ENCODE peak calls at places on chromosomes 1 and 21, in nine cellular contexts. H is GM06990, G is AG10803, E is cardiac muscle cell, R is GM12865, Q is choroid plexus epithelial cell, Y is breast epithelium, C is fibroblast of mammary gland, A is GM23338. D is an unnamed sample.
A peak's percentile ranks its signal among the peaks of the same experiment; 100 is the strongest.

GRCh38 chr1:70966018-70966638 is 81.5 kb downstream of the PTGER3 start:
- DNase-seq in H (no peak), G (peak; percentile 12), E (no peak), R (peak; percentile 23), Q (peak; percentile 18), Y (no peak), C (peak; percentile 25), A (peak; percentile 14), D (peak; percentile 1)

GRCh38 chr1:247448107-247448778 is 9.7 kb downstream of the OR2B11 start:
- DNase-seq in H (peak; percentile 73), G (peak; percentile 55), E (peak; percentile 63), R (peak; percentile 41), Q (peak; percentile 67), Y (peak; percentile 65), C (peak; percentile 51), A (peak; percentile 90), D (peak; percentile 75)

GRCh38 chr1:6601049-6601864 is 1.4 kb downstream of the KLHL21 start:
- DNase-seq in H (peak; percentile 56), G (peak; percentile 91), E (peak; percentile 82), R (peak; percentile 77), Q (peak; percentile 95), Y (peak; percentile 78), C (peak; percentile 99), A (peak; percentile 67), D (peak; percentile 91)

GRCh38 chr1:17565551-17565971 is 26.1 kb downstream of the ARHGEF10L start:
- DNase-seq in H (no peak), G (no peak), E (peak; percentile 22), R (no peak), Q (no peak), Y (no peak), C (no peak), A (peak; percentile 73), D (no peak)

GRCh38 chr21:45294509-45295291 is 7.0 kb upstream of the POFUT2 start:
- DNase-seq in H (no peak), G (peak; percentile 95), E (peak; percentile 66), R (no peak), Q (peak; percentile 100), Y (peak; percentile 54), C (peak; percentile 99), A (peak; percentile 61), D (peak; percentile 100)

GRCh38 chr1:189424746-189425331 is 1052.8 kb downstream of the BRINP3 start:
- DNase-seq in H (no peak), G (no peak), E (no peak), R (no peak), Q (peak; percentile 7), Y (no peak), C (no peak), A (no peak), D (no peak)

GRCh38 chr1:22018583-22019559 is 17.4 kb downstream of the CELA3A start:
- DNase-seq in H (no peak), G (peak; percentile 90), E (no peak), R (peak; percentile 71), Q (peak; percentile 92), Y (no peak), C (peak; percentile 97), A (peak; percentile 42), D (peak; percentile 87)

GRCh38 chr1:193919827-193920226 is 733.4 kb upstream of the B3GALT2 start:
- DNase-seq in H (no peak), G (no peak), E (no peak), R (no peak), Q (peak; percentile 47), Y (no peak), C (no peak), A (no peak), D (peak; percentile 10)

GRCh38 chr1:78284354-78284753 is 206.4 kb upstream of the PTGFR start:
- DNase-seq in H (no peak), G (peak; percentile 62), E (no peak), R (no peak), Q (peak; percentile 52), Y (no peak), C (peak; percentile 26), A (no peak), D (no peak)

GRCh38 chr1:70072239-70072751 is 133.1 kb downstream of the LRRC40 start:
- DNase-seq in H (no peak), G (peak; percentile 65), E (no peak), R (no peak), Q (peak; percentile 79), Y (no peak), C (peak; percentile 72), A (no peak), D (peak; percentile 68)

GRCh38 chr1:220426989-220427388 is 100.9 kb upstream of the MARK1 start:
- DNase-seq in H (no peak), G (no peak), E (no peak), R (no peak), Q (no peak), Y (no peak), C (peak; percentile 40), A (no peak), D (no peak)

GRCh38 chr21:28523367-28523766 is 469.3 kb downstream of the LTN1 start:
- DNase-seq in H (no peak), G (no peak), E (no peak), R (no peak), Q (no peak), Y (no peak), C (peak; percentile 49), A (no peak), D (no peak)

GRCh38 chr1:245987997-245988392 is 519.1 kb downstream of the SMYD3 start:
- DNase-seq in H (no peak), G (no peak), E (no peak), R (no peak), Q (no peak), Y (no peak), C (no peak), A (no peak), D (no peak)

GRCh38 chr1:227032396-227032795 is 92.3 kb downstream of the COQ8A start:
- DNase-seq in H (no peak), G (no peak), E (no peak), R (no peak), Q (no peak), Y (no peak), C (no peak), A (peak; percentile 47), D (no peak)

GRCh38 chr1:28449904-28450303 is 55.9 kb upstream of the RCC1 start:
- DNase-seq in H (peak; percentile 28), G (no peak), E (no peak), R (peak; percentile 62), Q (no peak), Y (no peak), C (peak; percentile 23), A (no peak), D (peak; percentile 71)

GRCh38 chr21:42847051-42847707 is 32.2 kb downstream of the WDR4 start:
- DNase-seq in H (no peak), G (no peak), E (no peak), R (no peak), Q (no peak), Y (no peak), C (no peak), A (no peak), D (no peak)

GRCh38 chr1:2127181-2128145 is 67.1 kb downstream of the FAAP20 start:
- DNase-seq in H (no peak), G (no peak), E (no peak), R (no peak), Q (no peak), Y (no peak), C (no peak), A (no peak), D (no peak)

GRCh38 chr1:34270181-34270580 is 93.5 kb downstream of the C1orf94 start:
- DNase-seq in H (no peak), G (no peak), E (no peak), R (no peak), Q (no peak), Y (no peak), C (no peak), A (no peak), D (no peak)
- H3K4me3 ChIP-seq in H (no peak overlapping the region), G (no peak overlapping the region), E (no peak overlapping the region), R (no peak overlapping the region), Q (no peak overlapping the region), Y (no peak overlapping the region), C (no peak overlapping the region), A (no peak overlapping the region), D (no peak overlapping the region)

GRCh38 chr1:63973005-63973419 is 199.2 kb downstream of the ROR1 start:
- DNase-seq in H (no peak), G (no peak), E (no peak), R (no peak), Q (no peak), Y (no peak), C (peak; percentile 54), A (peak; percentile 62), D (no peak)
- TF ChIP-seq CTCF in H (no peak), G (no peak), E (no peak), R (no peak), Q (no peak), Y (no peak), C (no peak), A (peak; percentile 7), D (no peak)

DNA sequence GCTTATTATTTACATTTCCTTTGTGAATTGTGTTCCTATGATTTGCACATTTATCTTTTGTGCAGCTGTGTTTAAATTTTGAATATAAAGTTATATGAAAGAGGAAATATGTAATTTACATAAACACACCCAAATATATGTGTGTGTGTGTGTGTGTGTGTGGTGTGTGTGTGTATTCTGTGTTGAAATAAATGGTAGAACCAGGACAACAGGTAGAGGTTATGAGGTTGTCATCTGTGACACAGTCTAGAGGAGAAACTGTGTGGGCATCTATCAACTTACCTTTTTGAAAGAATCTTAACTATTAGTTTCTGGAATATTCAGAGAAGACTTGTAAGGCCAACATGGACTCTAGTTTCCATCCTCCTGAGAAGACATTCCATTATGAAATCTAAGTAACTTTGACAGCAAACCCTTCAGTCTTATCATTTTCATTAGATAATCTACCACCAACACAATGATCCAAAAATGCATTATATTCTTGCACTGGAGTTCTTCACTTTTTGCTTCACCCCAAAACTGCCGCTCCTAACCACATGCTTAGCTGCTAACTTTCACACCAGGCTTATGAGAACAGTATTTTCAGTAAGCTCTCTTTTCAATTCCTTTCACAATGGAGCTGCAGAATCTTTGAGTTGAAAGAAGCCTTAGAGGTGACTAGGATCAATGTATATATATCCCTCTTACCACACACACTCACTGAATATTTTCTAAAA is 21.7 kb downstream of the PTPRC start:
- DNase-seq in H (peak; percentile 50), G (no peak), E (no peak), R (peak; percentile 69), Q (no peak), Y (no peak), C (no peak), A (no peak), D (no peak)
- H3K4me3 ChIP-seq in H (no peak overlapping the region), G (no peak overlapping the region), E (no peak overlapping the region), R (no peak overlapping the region), Q (no peak overlapping the region), Y (no peak overlapping the region), C (no peak overlapping the region), A (no peak overlapping the region), D (no peak overlapping the region)

GRCh38 chr1:12184008-12184681 is 17.4 kb downstream of the TNFRSF1B start:
- DNase-seq in H (no peak), G (peak; percentile 83), E (peak; percentile 69), R (no peak), Q (peak; percentile 98), Y (peak; percentile 67), C (peak; percentile 82), A (no peak), D (peak; percentile 92)
- TF ChIP-seq CTCF in H (peak; percentile 17), G (peak; percentile 38), E (peak; percentile 47), R (no peak), Q (peak; percentile 56), Y (no peak), C (peak; percentile 27), A (no peak), D (peak; percentile 40)

D was measured in astrocyte of the spinal cord.